ENCODE peak calls at places on chromosome 7, in nine cellular contexts. L is ovary, H is colonic mucosa, V is left lung, C is mucosa of descending colon, N is fibroblast of the aortic adventitia, E is progenitor cell of endocrine pancreas, A is endodermal cell, S is HFF-Myc. Y is an unnamed sample.

GRCh38 chr7:159103382-159104187 is 41.1 kb downstream of the VIPR2 start:
- DNase-seq in L (peak; percentile 4), H (no peak), V (peak; percentile 4), C (no peak), N (no peak), E (no peak), A (no peak), S (no peak), Y (no peak)

GRCh38 chr7:74283858-74284447 is 5.3 kb upstream of the CLIP2 start:
- DNase-seq in L (no peak), H (no peak), V (no peak), C (no peak), N (no peak), E (no peak), A (no peak), S (no peak), Y (peak; percentile 47)

GRCh38 chr7:116354546-116355422 is 144.4 kb downstream of the TES start:
- DNase-seq in L (peak; percentile 74), H (peak; percentile 32), V (peak; percentile 81), C (peak; percentile 18), N (peak; percentile 98), E (no peak), A (peak; percentile 76), S (peak; percentile 97), Y (no peak)

GRCh38 chr7:5296015-5296621 is 13.4 kb downstream of the SLC29A4 start:
- DNase-seq in L (no peak), H (no peak), V (no peak), C (no peak), N (no peak), E (no peak), A (no peak), S (no peak), Y (no peak)

GRCh38 chr7:47965456-47965855 is 14.0 kb downstream of the HUS1 start:
- DNase-seq in L (no peak), H (no peak), V (no peak), C (no peak), N (no peak), E (no peak), A (no peak), S (no peak), Y (no peak)

GRCh38 chr7:101589976-101590662 is 39.0 kb downstream of the MYL10 start:
- DNase-seq in L (no peak), H (peak; percentile 12), V (no peak), C (no peak), N (no peak), E (no peak), A (no peak), S (no peak), Y (no peak)

GRCh38 chr7:1901431-1902210 is 231.5 kb downstream of the ELFN1 start:
- DNase-seq in L (peak; percentile 12), H (no peak), V (no peak), C (no peak), N (no peak), E (no peak), A (no peak), S (no peak), Y (peak; percentile 11)

GRCh38 chr7:2438181-2438580 is 34.8 kb downstream of the CHST12 start:
- DNase-seq in L (no peak), H (no peak), V (no peak), C (no peak), N (peak; percentile 39), E (no peak), A (no peak), S (no peak), Y (no peak)

GRCh38 chr7:107128748-107129147 is 40.1 kb upstream of the HBP1 start:
- DNase-seq in L (no peak), H (no peak), V (no peak), C (no peak), N (no peak), E (no peak), A (no peak), S (no peak), Y (no peak)

GRCh38 chr7:107125475-107125874 is 43.3 kb upstream of the HBP1 start:
- DNase-seq in L (no peak), H (no peak), V (no peak), C (no peak), N (no peak), E (no peak), A (no peak), S (no peak), Y (no peak)

GRCh38 chr7:107133396-107133795 is 35.4 kb upstream of the HBP1 start:
- DNase-seq in L (no peak), H (no peak), V (no peak), C (no peak), N (no peak), E (no peak), A (no peak), S (no peak), Y (no peak)

GRCh38 chr7:107128217-107128616 is 40.6 kb upstream of the HBP1 start:
- DNase-seq in L (no peak), H (no peak), V (no peak), C (no peak), N (no peak), E (no peak), A (no peak), S (no peak), Y (no peak)

GRCh38 chr7:107130487-107131220 is 38.1 kb upstream of the HBP1 start:
- DNase-seq in L (no peak), H (no peak), V (no peak), C (no peak), N (no peak), E (no peak), A (peak; percentile 67), S (no peak), Y (no peak)
- TF ChIP-seq CTCF in L (no peak), H (no peak), V (no peak), C (no peak), N (peak; percentile 3), E (no peak), A (peak; percentile 67), S (peak; percentile 22), Y (no peak)

DNA sequence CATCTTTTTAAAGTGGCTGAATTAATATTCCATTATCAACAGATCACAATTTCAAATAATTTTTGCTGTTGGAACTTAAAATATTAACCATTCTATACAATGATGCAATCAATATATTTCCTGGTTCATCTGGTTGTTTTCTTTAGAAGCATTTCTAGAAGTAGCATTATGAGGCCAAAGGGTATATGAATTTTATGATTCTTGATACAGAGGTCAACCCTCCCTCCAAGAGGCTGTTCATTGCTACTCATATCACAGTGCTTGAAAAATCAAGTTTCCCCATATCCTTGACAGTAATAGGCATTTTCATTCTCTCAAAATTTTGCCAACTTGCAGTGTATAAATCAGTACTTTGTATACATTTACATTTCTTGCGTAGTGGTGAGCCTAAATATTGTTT is 312.6 kb downstream of the BMPER start:
- DNase-seq in L (no peak), H (no peak), V (no peak), C (no peak), N (no peak), E (no peak), A (no peak), S (no peak), Y (no peak)
- TF ChIP-seq CTCF in L (no peak), H (no peak), V (no peak), C (no peak), N (no peak), E (no peak), A (no peak), S (no peak), Y (no peak)

GRCh38 chr7:158094046-158094445 is 493.6 kb downstream of the PTPRN2 start:
- DNase-seq in L (no peak), H (no peak), V (no peak), C (no peak), N (no peak), E (no peak), A (peak; percentile 31), S (no peak), Y (no peak)

GRCh38 chr7:158094671-158095256 is 492.9 kb downstream of the PTPRN2 start:
- DNase-seq in L (no peak), H (no peak), V (no peak), C (peak; percentile 6), N (no peak), E (no peak), A (peak; percentile 76), S (no peak), Y (no peak)

GRCh38 chr7:158097106-158097505 is 490.5 kb downstream of the PTPRN2 start:
- DNase-seq in L (no peak), H (no peak), V (no peak), C (no peak), N (no peak), E (no peak), A (no peak), S (no peak), Y (no peak)

GRCh38 chr7:158096582-158096981 is 491.0 kb downstream of the PTPRN2 start:
- DNase-seq in L (no peak), H (no peak), V (no peak), C (no peak), N (no peak), E (no peak), A (peak; percentile 43), S (no peak), Y (no peak)

DNA sequence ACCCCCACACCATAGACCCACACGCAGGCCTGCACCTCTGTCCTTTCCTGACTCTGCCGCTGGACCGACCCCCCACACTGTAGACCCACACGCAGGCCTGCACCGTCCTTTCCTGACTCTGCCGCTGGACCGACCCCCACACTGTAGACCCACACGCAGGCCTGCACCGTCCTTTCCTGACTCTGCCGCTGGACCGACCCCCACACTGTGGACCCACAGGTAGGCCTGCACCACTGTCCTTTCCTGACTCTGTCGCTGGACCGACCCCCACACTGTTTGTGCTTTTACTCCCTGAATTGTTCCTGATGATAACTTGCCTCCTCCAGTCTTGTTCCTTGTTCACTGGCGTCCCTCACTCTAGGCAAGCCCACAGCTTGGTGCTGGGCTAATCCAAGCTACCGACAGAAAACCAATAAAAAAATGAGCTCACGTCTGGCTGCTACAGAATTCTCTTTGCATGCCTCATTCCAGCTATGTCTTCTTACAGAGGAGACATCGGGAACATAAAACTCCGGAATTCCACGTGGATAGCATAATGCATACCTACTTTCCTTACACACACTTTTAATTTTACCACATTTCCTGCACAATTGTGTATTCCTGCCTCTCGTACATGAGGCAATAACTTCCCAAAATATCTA is 494.3 kb downstream of the PTPRN2 start:
- DNase-seq in L (no peak), H (no peak), V (no peak), C (no peak), N (no peak), E (no peak), A (peak; percentile 20), S (no peak), Y (no peak)
- TF ChIP-seq CTCF in L (no peak), H (no peak), V (no peak), C (no peak), N (no peak), E (no peak), A (no peak), S (no peak), Y (no peak)

GRCh38 chr7:114416089-114416990 is 1.7 kb downstream of the FOXP2 start:
- DNase-seq in L (no peak), H (no peak), V (no peak), C (no peak), N (no peak), E (no peak), A (no peak), S (no peak), Y (no peak)

GRCh38 chr7:114412548-114412947 is 2.1 kb upstream of the FOXP2 start:
- DNase-seq in L (no peak), H (no peak), V (no peak), C (no peak), N (no peak), E (no peak), A (no peak), S (no peak), Y (peak; percentile 33)

GRCh38 chr7:114415054-114415997 is 711 bp downstream of the FOXP2 start:
- DNase-seq in L (no peak), H (no peak), V (no peak), C (no peak), N (no peak), E (no peak), A (no peak), S (no peak), Y (no peak)

GRCh38 chr7:114414151-114415053 is at the start of gene FOXP2:
- DNase-seq in L (no peak), H (peak; percentile 39), V (no peak), C (no peak), N (peak; percentile 56), E (no peak), A (peak; percentile 49), S (no peak), Y (no peak)

GRCh38 chr7:114413741-114414140 is 874 bp upstream of the FOXP2 start:
- DNase-seq in L (no peak), H (no peak), V (no peak), C (no peak), N (peak; percentile 26), E (no peak), A (no peak), S (no peak), Y (no peak)
- TF ChIP-seq CTCF in L (no peak), H (no peak), V (no peak), C (no peak), N (no peak), E (no peak), A (no peak), S (no peak), Y (no peak)